ENCODE peak calls at places on chromosomes 1 and 21, in four cellular contexts. One of them, this sample, is unnamed.

GRCh38 chr1:93331412-93331811 is 14.3 kb upstream of the DR1 start:
- DNase-seq in lower leg skin: no peak
- DNase-seq in fibroblast of villous mesenchyme: no peak
- DNase-seq in IMR-90: peak
- DNase-seq in this sample: no peak

GRCh38 chr1:19835573-19835972 is 20.5 kb upstream of the RNF186 start:
- DNase-seq in fibroblast of villous mesenchyme: no peak
- DNase-seq in lower leg skin: no peak
- DNase-seq in IMR-90: no peak
- DNase-seq in this sample: no peak

GRCh38 chr1:206930210-206930798 is 8.6 kb upstream of the FCMR start:
- DNase-seq in fibroblast of villous mesenchyme: no peak
- DNase-seq in lower leg skin: no peak
- DNase-seq in IMR-90: no peak
- DNase-seq in this sample: no peak

GRCh38 chr1:94006604-94007003 is 97.4 kb upstream of the GCLM start:
- DNase-seq in IMR-90: no peak
- DNase-seq in fibroblast of villous mesenchyme: no peak
- DNase-seq in lower leg skin: peak
- DNase-seq in this sample: no peak

GRCh38 chr1:22267413-22268257 is 124.7 kb upstream of the WNT4 start:
- DNase-seq in lower leg skin: no peak
- DNase-seq in IMR-90: no peak
- DNase-seq in fibroblast of villous mesenchyme: no peak
- DNase-seq in this sample: no peak

GRCh38 chr1:58815680-58816071 is 31.8 kb upstream of the JUN start:
- DNase-seq in IMR-90: no peak
- DNase-seq in fibroblast of villous mesenchyme: no peak
- DNase-seq in lower leg skin: no peak
- DNase-seq in this sample: peak

GRCh38 chr1:221741364-221741970 is 422 bp downstream of the DUSP10 start:
- DNase-seq in lower leg skin: peak
- DNase-seq in IMR-90: peak
- DNase-seq in fibroblast of villous mesenchyme: peak
- DNase-seq in this sample: no peak

GRCh38 chr21:46062471-46063211 is 35.3 kb upstream of the COL6A2 start:
- DNase-seq in IMR-90: no peak
- DNase-seq in lower leg skin: peak
- DNase-seq in fibroblast of villous mesenchyme: no peak
- DNase-seq in this sample: no peak

GRCh38 chr1:161721738-161722343 is 497 bp downstream of the FCRLB start:
- DNase-seq in fibroblast of villous mesenchyme: peak
- DNase-seq in lower leg skin: no peak
- DNase-seq in IMR-90: peak
- DNase-seq in this sample: peak

GRCh38 chr1:226135059-226135651 is 51.4 kb downstream of the ACBD3 start:
- DNase-seq in IMR-90: no peak
- DNase-seq in lower leg skin: peak
- DNase-seq in fibroblast of villous mesenchyme: no peak
- DNase-seq in this sample: peak

DNA sequence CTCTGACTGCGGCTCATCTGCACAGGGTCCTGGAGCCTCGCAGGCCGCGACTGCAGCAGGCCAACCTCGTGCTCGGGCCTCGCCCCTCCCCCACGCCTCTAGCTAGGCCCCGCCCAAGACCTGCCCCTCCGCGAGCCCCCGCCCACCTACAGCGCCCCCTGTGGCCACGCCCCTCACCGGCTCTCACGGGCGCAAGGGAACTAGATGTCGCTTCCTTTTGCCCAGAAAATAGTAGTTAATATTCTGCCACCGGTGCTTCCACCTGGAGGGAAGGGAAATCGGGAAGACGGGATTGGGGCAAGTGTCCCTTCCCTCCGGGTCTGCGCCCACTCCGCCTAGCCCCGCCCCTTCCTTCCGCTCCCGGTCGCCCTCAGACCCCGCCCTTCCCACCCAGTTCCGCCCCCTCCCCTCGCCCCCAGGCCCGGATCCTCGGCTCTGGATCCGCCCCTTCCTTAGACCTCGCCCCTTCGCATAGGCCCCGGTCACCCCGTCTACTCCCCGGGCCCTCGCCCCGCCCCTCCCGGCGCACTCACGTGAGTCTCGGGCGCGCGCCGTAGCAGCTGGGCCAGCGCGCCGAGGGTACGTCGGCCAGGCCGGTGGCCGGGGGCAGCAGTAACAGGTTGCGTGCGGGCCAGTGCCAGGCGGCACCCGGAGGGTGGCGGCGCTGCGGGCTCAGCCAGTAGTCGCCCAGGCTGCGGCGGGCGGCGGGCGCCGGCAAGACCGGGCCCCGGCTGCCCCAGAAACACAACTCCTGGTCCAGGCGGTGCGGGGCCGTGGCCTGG is 11.0 kb downstream of the FAM229A start:
- DNase-seq in fibroblast of villous mesenchyme: peak
- DNase-seq in lower leg skin: peak
- DNase-seq in IMR-90: peak
- DNase-seq in this sample: peak
- TF ChIP-seq CTCF in fibroblast of villous mesenchyme: peak
- TF ChIP-seq CTCF in lower leg skin: no peak
- TF ChIP-seq CTCF in IMR-90: peak
- TF ChIP-seq CTCF in this sample: peak

GRCh38 chr1:197743578-197743977 is 31.7 kb downstream of the DENND1B start:
- DNase-seq in IMR-90: no peak
- DNase-seq in fibroblast of villous mesenchyme: no peak
- DNase-seq in lower leg skin: no peak
- DNase-seq in this sample: no peak
- H3K4me3 ChIP-seq in IMR-90: no peak
- H3K4me3 ChIP-seq in fibroblast of villous mesenchyme: no peak
- H3K4me3 ChIP-seq in lower leg skin: no peak
- H3K4me3 ChIP-seq in this sample: no peak

DNA sequence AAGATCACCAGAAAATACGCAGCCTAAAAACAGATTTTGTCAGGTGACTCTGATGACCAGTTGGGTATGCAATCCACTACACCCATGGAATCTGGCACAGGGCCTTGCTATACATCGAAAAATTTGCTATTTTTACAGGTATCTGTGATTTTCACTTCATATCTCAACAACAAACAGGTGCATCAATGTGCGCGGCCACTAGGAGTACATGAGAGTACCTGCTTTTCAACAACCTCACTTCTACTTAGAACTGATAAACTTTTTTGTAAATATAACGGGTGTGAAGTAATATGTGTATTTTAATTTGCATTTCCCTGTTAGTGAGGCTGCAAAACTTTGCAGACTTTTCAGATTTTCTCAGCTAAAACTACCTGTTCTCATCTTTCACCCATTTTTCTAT is 80.8 kb downstream of the SLC45A1 start:
- DNase-seq in lower leg skin: no peak
- DNase-seq in fibroblast of villous mesenchyme: no peak
- DNase-seq in IMR-90: no peak
- DNase-seq in this sample: no peak
- TF ChIP-seq CTCF in lower leg skin: no peak
- TF ChIP-seq CTCF in fibroblast of villous mesenchyme: peak
- TF ChIP-seq CTCF in IMR-90: no peak
- TF ChIP-seq CTCF in this sample: no peak

GRCh38 chr1:184039126-184039525 is 1.6 kb upstream of the COLGALT2 start:
- DNase-seq in fibroblast of villous mesenchyme: no peak
- DNase-seq in lower leg skin: no peak
- DNase-seq in IMR-90: no peak
- DNase-seq in this sample: no peak

GRCh38 chr1:184037849-184038591 is 492 bp upstream of the COLGALT2 start:
- DNase-seq in IMR-90: no peak
- DNase-seq in lower leg skin: no peak
- DNase-seq in fibroblast of villous mesenchyme: no peak
- DNase-seq in this sample: no peak

GRCh38 chr1:184034761-184035379 is 2.7 kb downstream of the COLGALT2 start:
- DNase-seq in fibroblast of villous mesenchyme: no peak
- DNase-seq in lower leg skin: no peak
- DNase-seq in IMR-90: no peak
- DNase-seq in this sample: no peak

GRCh38 chr1:184035719-184036516 is 1.6 kb downstream of the COLGALT2 start:
- DNase-seq in lower leg skin: no peak
- DNase-seq in IMR-90: no peak
- DNase-seq in fibroblast of villous mesenchyme: no peak
- DNase-seq in this sample: no peak

DNA sequence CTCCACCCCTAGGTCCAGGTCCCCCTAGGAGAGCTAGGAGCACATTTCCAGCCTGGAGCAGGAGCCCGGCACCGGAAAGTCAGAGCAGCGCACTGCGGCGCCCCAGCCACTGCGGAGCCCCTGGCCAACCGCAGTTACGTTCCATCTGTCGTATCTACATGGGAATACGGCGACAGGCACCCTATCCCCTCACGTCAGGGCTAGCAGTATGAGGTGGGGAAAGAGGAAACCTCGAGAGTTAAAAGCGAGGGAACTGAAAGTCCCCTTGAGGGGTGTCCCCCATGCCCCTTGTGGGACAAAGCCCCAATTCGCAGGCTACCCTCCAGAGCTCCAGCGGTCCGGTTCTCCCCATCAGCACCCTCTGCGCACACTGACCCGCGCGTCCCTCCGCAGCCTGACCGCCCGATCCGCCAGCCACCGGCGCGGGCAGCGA is 995 bp downstream of the COLGALT2 start:
- DNase-seq in IMR-90: no peak
- DNase-seq in fibroblast of villous mesenchyme: peak
- DNase-seq in lower leg skin: no peak
- DNase-seq in this sample: no peak
- H3K4me3 ChIP-seq in IMR-90: peak
- H3K4me3 ChIP-seq in fibroblast of villous mesenchyme: peak
- H3K4me3 ChIP-seq in lower leg skin: peak
- H3K4me3 ChIP-seq in this sample: peak